ENCODE peak calls at places on chromosomes 4 and X, in five cellular contexts. One of them, this sample, is unnamed.
A peak's percentile ranks its signal among the peaks of the same experiment; 100 is the strongest.

GRCh38 chrX:150361777-150362351 is 1.3 kb upstream of the MAMLD1 start:
- DNase-seq in H9: peak; percentile 38
- DNase-seq in neuronal stem cell: no peak
- DNase-seq in H1: no peak
- DNase-seq in trophoblast cell: no peak
- DNase-seq in this sample: peak; percentile 25

GRCh38 chr4:78779280-78779679 is 3.1 kb downstream of the BMP2K start:
- DNase-seq in H9: no peak
- DNase-seq in neuronal stem cell: no peak
- DNase-seq in H1: no peak
- DNase-seq in trophoblast cell: no peak
- DNase-seq in this sample: peak; percentile 40

GRCh38 chrX:46628406-46629371 is 55.1 kb downstream of the CHST7 start:
- DNase-seq in H9: no peak
- DNase-seq in neuronal stem cell: no peak
- DNase-seq in H1: no peak
- DNase-seq in trophoblast cell: peak; percentile 21
- DNase-seq in this sample: peak; percentile 85

GRCh38 chrX:48522291-48522690 is 683 bp downstream of the EBP start:
- DNase-seq in H9: no peak
- DNase-seq in neuronal stem cell: no peak
- DNase-seq in H1: no peak
- DNase-seq in trophoblast cell: no peak
- DNase-seq in this sample: no peak

GRCh38 chrX:103373581-103373980 is 2.8 kb upstream of the BEX3 start:
- DNase-seq in H9: no peak
- DNase-seq in neuronal stem cell: no peak
- DNase-seq in H1: no peak
- DNase-seq in trophoblast cell: no peak
- DNase-seq in this sample: no peak

GRCh38 chr4:6983500-6984142 is 59.6 kb upstream of the TADA2B start:
- DNase-seq in H9: no peak
- DNase-seq in neuronal stem cell: no peak
- DNase-seq in H1: no peak
- DNase-seq in trophoblast cell: no peak
- DNase-seq in this sample: no peak

GRCh38 chrX:65463550-65463949 is 71.0 kb downstream of the LAS1L start:
- DNase-seq in H9: peak; percentile 64
- DNase-seq in neuronal stem cell: peak; percentile 64
- DNase-seq in H1: peak; percentile 47
- DNase-seq in trophoblast cell: peak; percentile 3
- DNase-seq in this sample: peak; percentile 6

GRCh38 chr4:41360911-41361830 is 104.4 kb downstream of the UCHL1 start:
- DNase-seq in H9: peak; percentile 55
- DNase-seq in neuronal stem cell: no peak
- DNase-seq in H1: no peak
- DNase-seq in trophoblast cell: no peak
- DNase-seq in this sample: peak; percentile 61

GRCh38 chrX:48520455-48520854 is 1.2 kb upstream of the EBP start:
- DNase-seq in H9: no peak
- DNase-seq in neuronal stem cell: no peak
- DNase-seq in H1: no peak
- DNase-seq in trophoblast cell: no peak
- DNase-seq in this sample: no peak

GRCh38 chrX:10617186-10617963 is 3.0 kb downstream of the MID1 start:
- DNase-seq in H9: no peak
- DNase-seq in neuronal stem cell: no peak
- DNase-seq in H1: no peak
- DNase-seq in trophoblast cell: no peak
- DNase-seq in this sample: no peak

GRCh38 chr4:88335092-88335665 is 43.5 kb upstream of the HERC6 start:
- DNase-seq in H9: peak; percentile 30
- DNase-seq in neuronal stem cell: no peak
- DNase-seq in H1: no peak
- DNase-seq in trophoblast cell: no peak
- DNase-seq in this sample: peak; percentile 63

GRCh38 chr4:5973033-5973432 is 45.2 kb downstream of the C4orf50 start:
- DNase-seq in H9: no peak
- DNase-seq in neuronal stem cell: no peak
- DNase-seq in H1: no peak
- DNase-seq in trophoblast cell: no peak
- DNase-seq in this sample: no peak

GRCh38 chr4:78560296-78560963 is 8.9 kb downstream of the ANXA3 start:
- DNase-seq in H9: no peak
- DNase-seq in neuronal stem cell: no peak
- DNase-seq in H1: no peak
- DNase-seq in trophoblast cell: peak; percentile 35
- DNase-seq in this sample: peak; percentile 74

GRCh38 chr4:76305971-76306881 is at the start of gene STBD1:
- DNase-seq in H9: peak; percentile 88
- DNase-seq in neuronal stem cell: peak; percentile 73
- DNase-seq in H1: peak; percentile 47
- DNase-seq in trophoblast cell: peak; percentile 85
- DNase-seq in this sample: peak; percentile 78

GRCh38 chr4:24226667-24227066 is 336.8 kb upstream of the PPARGC1A start:
- DNase-seq in H9: no peak
- DNase-seq in neuronal stem cell: no peak
- DNase-seq in H1: no peak
- DNase-seq in trophoblast cell: no peak
- DNase-seq in this sample: peak; percentile 27

GRCh38 chr4:17771284-17771908 is 10.0 kb downstream of the FAM184B start:
- DNase-seq in H9: no peak
- DNase-seq in neuronal stem cell: no peak
- DNase-seq in H1: no peak
- DNase-seq in trophoblast cell: no peak
- DNase-seq in this sample: no peak

GRCh38 chrX:2485789-2486345 is 14.9 kb downstream of the DHRSX start:
- DNase-seq in H9: no peak
- DNase-seq in neuronal stem cell: no peak
- DNase-seq in H1: no peak
- DNase-seq in trophoblast cell: no peak
- DNase-seq in this sample: no peak

GRCh38 chrX:71911023-71911730 is 532 bp downstream of the NHSL2 start:
- DNase-seq in H9: peak; percentile 64
- DNase-seq in neuronal stem cell: peak; percentile 42
- DNase-seq in H1: no peak
- DNase-seq in trophoblast cell: no peak
- DNase-seq in this sample: peak; percentile 35

GRCh38 chrX:39268207-39268606 is 466.9 kb downstream of the MID1IP1 start:
- DNase-seq in H9: no peak
- DNase-seq in neuronal stem cell: no peak
- DNase-seq in H1: no peak
- DNase-seq in trophoblast cell: no peak
- DNase-seq in this sample: no peak

GRCh38 chrX:39262641-39263040 is 461.4 kb downstream of the MID1IP1 start:
- DNase-seq in H9: no peak
- DNase-seq in neuronal stem cell: no peak
- DNase-seq in H1: no peak
- DNase-seq in trophoblast cell: no peak
- DNase-seq in this sample: no peak

GRCh38 chrX:39261446-39262147 is 460.3 kb downstream of the MID1IP1 start:
- DNase-seq in H9: no peak
- DNase-seq in neuronal stem cell: peak; percentile 4
- DNase-seq in H1: no peak
- DNase-seq in trophoblast cell: no peak
- DNase-seq in this sample: peak; percentile 33

GRCh38 chrX:39260965-39261364 is 459.7 kb downstream of the MID1IP1 start:
- DNase-seq in H9: no peak
- DNase-seq in neuronal stem cell: no peak
- DNase-seq in H1: no peak
- DNase-seq in trophoblast cell: no peak
- DNase-seq in this sample: peak; percentile 14

GRCh38 chrX:39263946-39264483 is 462.8 kb downstream of the MID1IP1 start:
- DNase-seq in H9: no peak
- DNase-seq in neuronal stem cell: no peak
- DNase-seq in H1: no peak
- DNase-seq in trophoblast cell: no peak
- DNase-seq in this sample: no peak
- H3K23ac ChIP-seq in H9: no peak overlapping the region
- H3K23ac ChIP-seq in neuronal stem cell: no peak overlapping the region
- H3K23ac ChIP-seq in H1: no peak overlapping the region
- H3K23ac ChIP-seq in trophoblast cell: no peak overlapping the region
- H3K23ac ChIP-seq in this sample: no peak overlapping the region

GRCh38 chr4:185141777-185142176 is 1.3 kb upstream of the SLC25A4 start:
- DNase-seq in H9: no peak
- DNase-seq in neuronal stem cell: no peak
- DNase-seq in H1: no peak
- DNase-seq in trophoblast cell: no peak
- DNase-seq in this sample: no peak
- H2BK12ac ChIP-seq in H9: no peak overlapping the region
- H2BK12ac ChIP-seq in neuronal stem cell: no peak overlapping the region
- H2BK12ac ChIP-seq in H1: no peak overlapping the region
- H2BK12ac ChIP-seq in trophoblast cell: no peak overlapping the region
- H2BK12ac ChIP-seq in this sample: no peak overlapping the region

GRCh38 chr4:184402239-184402638 is 72.1 kb downstream of the IRF2 start:
- DNase-seq in H9: no peak
- DNase-seq in neuronal stem cell: peak; percentile 33
- DNase-seq in H1: no peak
- DNase-seq in trophoblast cell: no peak
- DNase-seq in this sample: no peak

GRCh38 chr4:184401397-184402171 is 72.8 kb downstream of the IRF2 start:
- DNase-seq in H9: peak; percentile 58
- DNase-seq in neuronal stem cell: peak; percentile 79
- DNase-seq in H1: no peak
- DNase-seq in trophoblast cell: no peak
- DNase-seq in this sample: no peak

GRCh38 chr4:184404047-184404446 is 70.3 kb downstream of the IRF2 start:
- DNase-seq in H9: no peak
- DNase-seq in neuronal stem cell: no peak
- DNase-seq in H1: no peak
- DNase-seq in trophoblast cell: no peak
- DNase-seq in this sample: no peak

GRCh38 chr4:184402740-184403383 is 71.5 kb downstream of the IRF2 start:
- DNase-seq in H9: no peak
- DNase-seq in neuronal stem cell: no peak
- DNase-seq in H1: no peak
- DNase-seq in trophoblast cell: no peak
- DNase-seq in this sample: no peak

GRCh38 chr4:184403384-184403781 is 71.0 kb downstream of the IRF2 start:
- DNase-seq in H9: no peak
- DNase-seq in neuronal stem cell: no peak
- DNase-seq in H1: no peak
- DNase-seq in trophoblast cell: no peak
- DNase-seq in this sample: no peak
- H2BK5ac ChIP-seq in H9: no peak overlapping the region
- H2BK5ac ChIP-seq in neuronal stem cell: no peak overlapping the region
- H2BK5ac ChIP-seq in H1: no peak overlapping the region
- H2BK5ac ChIP-seq in trophoblast cell: no peak overlapping the region
- H2BK5ac ChIP-seq in this sample: no peak overlapping the region

GRCh38 chrX:19804168-19804567 is 83.2 kb downstream of the SH3KBP1 start:
- DNase-seq in H9: no peak
- DNase-seq in neuronal stem cell: no peak
- DNase-seq in H1: no peak
- DNase-seq in trophoblast cell: no peak
- DNase-seq in this sample: no peak

GRCh38 chrX:19798423-19798822 is 89.0 kb downstream of the SH3KBP1 start:
- DNase-seq in H9: no peak
- DNase-seq in neuronal stem cell: no peak
- DNase-seq in H1: no peak
- DNase-seq in trophoblast cell: no peak
- DNase-seq in this sample: no peak

GRCh38 chrX:19800821-19801220 is 86.6 kb downstream of the SH3KBP1 start:
- DNase-seq in H9: no peak
- DNase-seq in neuronal stem cell: no peak
- DNase-seq in H1: no peak
- DNase-seq in trophoblast cell: no peak
- DNase-seq in this sample: no peak

GRCh38 chrX:19795289-19795688 is 92.1 kb downstream of the SH3KBP1 start:
- DNase-seq in H9: no peak
- DNase-seq in neuronal stem cell: no peak
- DNase-seq in H1: no peak
- DNase-seq in trophoblast cell: no peak
- DNase-seq in this sample: no peak

GRCh38 chrX:19799319-19800182 is 87.8 kb downstream of the SH3KBP1 start:
- DNase-seq in H9: no peak
- DNase-seq in neuronal stem cell: no peak
- DNase-seq in H1: no peak
- DNase-seq in trophoblast cell: no peak
- DNase-seq in this sample: no peak
- H3K23ac ChIP-seq in H9: no peak overlapping the region
- H3K23ac ChIP-seq in neuronal stem cell: no peak overlapping the region
- H3K23ac ChIP-seq in H1: no peak overlapping the region
- H3K23ac ChIP-seq in trophoblast cell: no peak overlapping the region
- H3K23ac ChIP-seq in this sample: no peak overlapping the region

GRCh38 chrX:17488036-17488435 is 113.0 kb downstream of the NHS start:
- DNase-seq in H9: no peak
- DNase-seq in neuronal stem cell: no peak
- DNase-seq in H1: no peak
- DNase-seq in trophoblast cell: peak; percentile 57
- DNase-seq in this sample: no peak
- H2BK12ac ChIP-seq in H9: no peak overlapping the region
- H2BK12ac ChIP-seq in neuronal stem cell: no peak overlapping the region
- H2BK12ac ChIP-seq in H1: no peak overlapping the region
- H2BK12ac ChIP-seq in trophoblast cell: no peak overlapping the region
- H2BK12ac ChIP-seq in this sample: no peak overlapping the region

GRCh38 chr4:53705972-53706371 is 114.7 kb upstream of the LNX1 start:
- DNase-seq in H9: no peak
- DNase-seq in neuronal stem cell: no peak
- DNase-seq in H1: no peak
- DNase-seq in trophoblast cell: no peak
- DNase-seq in this sample: no peak
- H2BK5ac ChIP-seq in H9: no peak overlapping the region
- H2BK5ac ChIP-seq in neuronal stem cell: no peak overlapping the region
- H2BK5ac ChIP-seq in H1: no peak overlapping the region
- H2BK5ac ChIP-seq in trophoblast cell: no peak overlapping the region
- H2BK5ac ChIP-seq in this sample: no peak overlapping the region

DNA sequence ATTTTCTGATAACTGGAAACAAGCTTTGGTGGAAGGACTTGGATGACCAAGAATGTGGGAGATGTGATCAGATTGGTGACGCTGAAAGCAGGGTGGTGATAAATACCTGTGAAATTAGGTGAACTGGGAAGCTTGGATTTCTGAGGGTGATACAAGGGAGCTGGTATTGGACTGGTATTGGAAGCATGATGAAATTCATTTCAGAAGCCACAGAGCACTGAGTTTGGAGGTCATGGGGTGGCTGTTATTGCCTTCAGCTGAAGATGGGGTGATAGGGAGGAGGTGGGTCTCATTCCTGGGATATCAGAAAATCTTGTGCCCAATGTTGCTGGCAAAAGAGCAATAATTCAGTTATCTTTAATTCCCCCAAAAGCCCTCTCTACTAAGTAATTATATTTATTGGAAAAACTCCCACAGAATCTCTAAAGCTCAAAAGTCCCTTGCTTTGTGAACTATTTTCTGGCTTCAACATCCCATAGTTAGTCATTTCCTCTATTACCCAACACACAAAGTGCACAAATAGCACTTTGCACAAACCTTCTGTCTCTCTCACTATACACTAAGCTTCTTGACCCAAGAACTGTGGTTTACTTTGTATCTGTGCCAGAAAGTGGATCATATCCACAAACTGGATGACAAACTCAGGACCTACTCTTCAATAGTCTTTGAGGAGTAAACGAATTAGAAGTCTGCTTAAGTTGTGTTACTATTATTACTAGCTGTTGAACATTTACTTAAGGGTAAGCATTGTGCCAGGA is 23.1 kb upstream of the CAMK2D start:
- DNase-seq in H9: no peak
- DNase-seq in neuronal stem cell: no peak
- DNase-seq in H1: no peak
- DNase-seq in trophoblast cell: no peak
- DNase-seq in this sample: peak; percentile 97
- H3K23ac ChIP-seq in H9: no peak overlapping the region
- H3K23ac ChIP-seq in neuronal stem cell: no peak overlapping the region
- H3K23ac ChIP-seq in H1: no peak overlapping the region
- H3K23ac ChIP-seq in trophoblast cell: no peak overlapping the region
- H3K23ac ChIP-seq in this sample: no peak overlapping the region